ENCODE peak calls at places on chromosome 9, in eight cellular contexts. T, D, Q, V, M, K, W and G are unnamed samples.

GRCh38 chr9:70901741-70902140 is 219.7 kb downstream of the TRPM3 start:
- DNase-seq in M (peak), Q (no peak), W (no peak), V (no peak), T (no peak), K (no peak), D (no peak), G (no peak)

GRCh38 chr9:99259231-99259918 is 37.3 kb downstream of the SEC61B start:
- DNase-seq in K (no peak), V (peak), D (no peak), Q (peak), M (peak), T (no peak), W (no peak), G (no peak)

GRCh38 chr9:69582544-69583297 is 89.5 kb downstream of the APBA1 start:
- DNase-seq in Q (no peak), M (peak), T (no peak), V (no peak), K (no peak), D (no peak), W (no peak), G (no peak)

GRCh38 chr9:133589454-133590227 is 19.5 kb downstream of the FAM163B start:
- DNase-seq in T (no peak), V (peak), Q (peak), D (no peak), W (peak), M (no peak), K (no peak), G (no peak)

GRCh38 chr9:23120630-23121029 is 674.0 kb downstream of the DMRTA1 start:
- DNase-seq in D (no peak), W (no peak), K (no peak), M (no peak), V (no peak), T (no peak), Q (no peak), G (no peak)

GRCh38 chr9:21815643-21816042 is 13.2 kb downstream of the MTAP start:
- DNase-seq in D (no peak), W (no peak), K (no peak), M (no peak), V (no peak), Q (no peak), T (no peak), G (no peak)

GRCh38 chr9:13728917-13729811 is 449.7 kb upstream of the MPDZ start:
- DNase-seq in K (no peak), W (no peak), Q (no peak), V (no peak), T (no peak), D (no peak), M (peak), G (no peak)

GRCh38 chr9:99491408-99492259 is 269.6 kb downstream of the SEC61B start:
- DNase-seq in K (no peak), Q (no peak), T (no peak), M (no peak), V (no peak), W (no peak), D (peak), G (peak)

GRCh38 chr9:134405527-134405926 is 79.3 kb downstream of the RXRA start:
- DNase-seq in K (no peak), M (no peak), D (no peak), Q (no peak), V (no peak), W (no peak), T (no peak), G (peak)

GRCh38 chr9:97518909-97519307 is 17.4 kb downstream of the TMOD1 start:
- DNase-seq in Q (no peak), M (peak), W (no peak), V (no peak), D (no peak), T (peak), K (no peak), G (no peak)

GRCh38 chr9:93297659-93298497 is 113.9 kb downstream of the WNK2 start:
- DNase-seq in M (no peak), D (no peak), T (no peak), W (no peak), K (no peak), Q (peak), V (peak), G (no peak)

GRCh38 chr9:6780690-6781089 is 22.9 kb downstream of the KDM4C start:
- DNase-seq in T (no peak), V (no peak), Q (no peak), D (no peak), K (no peak), M (no peak), W (no peak), G (no peak)

GRCh38 chr9:97518166-97518908 is 16.9 kb downstream of the TMOD1 start:
- DNase-seq in D (no peak), W (no peak), M (peak), T (no peak), K (no peak), V (no peak), Q (no peak), G (no peak)

GRCh38 chr9:98971168-98971914 is 27.6 kb downstream of the COL15A1 start:
- DNase-seq in Q (peak), W (no peak), K (peak), V (no peak), D (no peak), T (no peak), M (no peak), G (peak)

GRCh38 chr9:99349870-99350269 is 127.8 kb downstream of the SEC61B start:
- DNase-seq in Q (no peak), T (no peak), M (no peak), W (no peak), D (no peak), K (no peak), V (no peak), G (no peak)

GRCh38 chr9:78552802-78553201 is 255.9 kb downstream of the PSAT1 start:
- DNase-seq in M (no peak), V (no peak), D (no peak), W (no peak), Q (no peak), T (no peak), K (no peak), G (no peak)

GRCh38 chr9:128731093-128731492 is 7.2 kb upstream of the ZDHHC12 start:
- DNase-seq in Q (no peak), T (no peak), V (no peak), K (no peak), D (no peak), W (no peak), M (no peak), G (no peak)

GRCh38 chr9:96413312-96414221 is 4.6 kb downstream of the ZNF367 start:
- DNase-seq in T (no peak), M (no peak), D (peak), K (no peak), V (no peak), Q (no peak), W (no peak), G (peak)

GRCh38 chr9:2809692-2810423 is 34.0 kb downstream of the PUM3 start:
- DNase-seq in T (peak), W (no peak), Q (no peak), K (peak), M (peak), D (no peak), V (no peak), G (no peak)

GRCh38 chr9:132037470-132037869 is 42.2 kb downstream of the MED27 start:
- DNase-seq in T (no peak), W (no peak), D (no peak), Q (no peak), V (no peak), K (no peak), M (no peak), G (no peak)

GRCh38 chr9:109017061-109017460 is 3.8 kb upstream of the CTNNAL1 start:
- DNase-seq in Q (no peak), M (no peak), K (no peak), D (no peak), T (no peak), V (no peak), W (no peak), G (no peak)

GRCh38 chr9:106451223-106451622 is 411.7 kb upstream of the ZNF462 start:
- DNase-seq in T (no peak), K (no peak), Q (no peak), D (no peak), V (no peak), W (no peak), M (no peak), G (no peak)

GRCh38 chr9:84170521-84171141 is 169.9 kb downstream of the SLC28A3 start:
- DNase-seq in M (peak), W (peak), V (no peak), D (no peak), K (peak), Q (peak), T (peak), G (no peak)

GRCh38 chr9:128175743-128176142 is 15.6 kb downstream of the CIZ1 start:
- DNase-seq in W (no peak), D (no peak), T (no peak), M (no peak), K (no peak), Q (no peak), V (no peak), G (no peak)

GRCh38 chr9:131204285-131204684 is 72.0 kb downstream of the FAM78A start:
- DNase-seq in K (no peak), V (no peak), D (no peak), Q (no peak), W (no peak), T (no peak), M (no peak), G (no peak)

GRCh38 chr9:649128-650074 is 192.1 kb upstream of the DMRT1 start:
- DNase-seq in K (no peak), T (no peak), M (no peak), D (no peak), W (no peak), V (no peak), Q (no peak), G (no peak)

GRCh38 chr9:87878930-87879603 is 3.6 kb upstream of the SPATA31E1 start:
- DNase-seq in V (no peak), D (no peak), M (peak), T (peak), W (no peak), K (no peak), Q (no peak), G (peak)

GRCh38 chr9:100427366-100428263 is 672 bp downstream of the MSANTD3 start:
- DNase-seq in K (peak), V (no peak), W (peak), D (no peak), T (peak), M (peak), Q (no peak), G (peak)

GRCh38 chr9:32992596-32993238 is 8.7 kb downstream of the APTX start:
- DNase-seq in W (no peak), K (no peak), V (no peak), Q (no peak), T (no peak), M (no peak), D (no peak), G (peak)

GRCh38 chr9:30628915-30629564 is 1755.4 kb upstream of the ACO1 start:
- DNase-seq in W (no peak), T (no peak), V (no peak), M (no peak), K (peak), Q (no peak), D (no peak), G (no peak)

GRCh38 chr9:4413856-4414255 is 76.4 kb upstream of the SLC1A1 start:
- DNase-seq in Q (no peak), V (no peak), K (no peak), T (no peak), M (no peak), D (no peak), W (no peak), G (no peak)

GRCh38 chr9:107932036-107932435 is 442.5 kb upstream of the KLF4 start:
- DNase-seq in M (no peak), Q (no peak), W (no peak), K (no peak), D (no peak), T (no peak), V (no peak), G (no peak)

GRCh38 chr9:117697046-117697445 is 7.2 kb upstream of the TLR4 start:
- DNase-seq in W (no peak), V (no peak), T (no peak), D (no peak), Q (no peak), K (no peak), M (no peak), G (peak)

GRCh38 chr9:129751841-129752801 is 721 bp downstream of the PTGES start:
- DNase-seq in T (no peak), K (no peak), W (no peak), V (no peak), D (no peak), M (no peak), Q (no peak), G (no peak)

GRCh38 chr9:113674436-113674835 is 201.7 kb upstream of the ZNF618 start:
- DNase-seq in M (peak), D (no peak), Q (no peak), K (no peak), T (no peak), W (no peak), V (no peak), G (no peak)

GRCh38 chr9:93112116-93112863 is 16.3 kb downstream of the CARD19 start:
- DNase-seq in W (no peak), M (no peak), Q (no peak), K (peak), D (no peak), T (no peak), V (no peak), G (no peak)

GRCh38 chr9:71758785-71759184 is 9.5 kb downstream of the CEMIP2 start:
- DNase-seq in M (peak), D (no peak), W (peak), K (peak), Q (peak), V (no peak), T (no peak), G (no peak)

GRCh38 chr9:130912932-130913598 is 16.5 kb upstream of the QRFP start:
- DNase-seq in K (no peak), Q (peak), M (peak), D (no peak), V (no peak), W (no peak), T (no peak), G (no peak)

DNA sequence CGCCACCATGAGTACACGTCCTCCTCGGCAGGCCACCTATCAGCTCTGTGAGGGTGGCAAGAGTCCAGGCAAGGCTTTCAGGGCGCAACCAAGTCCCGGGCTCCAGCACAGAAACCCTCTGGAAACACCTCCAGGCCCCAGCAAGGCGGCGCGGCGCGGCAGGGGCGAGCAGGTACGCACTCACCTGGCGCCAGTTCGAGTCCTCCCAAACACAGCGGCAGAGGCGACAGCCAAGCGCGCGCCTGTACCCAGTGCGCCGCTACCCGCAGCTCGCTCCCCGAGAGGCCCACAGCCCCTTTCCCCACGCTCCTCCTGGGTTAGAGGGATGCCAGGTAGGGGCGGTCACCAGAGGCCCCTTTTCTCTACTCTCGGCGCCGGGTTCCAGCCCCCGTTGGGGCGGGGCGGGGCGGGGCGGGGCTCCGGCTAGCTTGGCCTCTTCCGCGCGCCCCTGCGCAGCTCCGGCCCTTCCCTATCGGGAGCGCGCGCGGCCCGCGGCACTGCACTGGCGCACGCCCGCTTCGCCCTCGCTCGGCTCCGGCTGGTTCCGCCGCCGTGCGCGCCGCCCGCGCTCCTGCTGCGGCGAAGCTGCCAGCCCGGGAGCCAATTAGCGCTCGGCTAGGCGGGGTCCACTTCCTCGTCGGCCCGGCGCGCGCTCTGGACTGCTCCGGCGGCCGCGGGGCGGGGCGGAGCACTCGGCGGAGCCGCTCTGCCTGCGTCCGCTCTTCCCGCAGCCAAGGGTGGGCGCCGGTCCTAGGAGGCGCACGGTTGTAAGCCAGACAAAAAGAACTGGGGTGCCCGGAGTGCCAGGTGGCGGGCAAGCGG is at the start of the genes NMRK1 and OSTF1:
- DNase-seq in M (peak), D (peak), T (peak), Q (peak), K (peak), W (peak), V (peak), G (peak)
- TF ChIP-seq POLR2A in M (peak), D (peak), T (peak), Q (peak), K (peak), W (peak), V (peak), G (peak)

GRCh38 chr9:72952394-72952720 is 496 bp downstream of the ALDH1A1 start:
- DNase-seq in D (no peak), V (no peak), W (no peak), M (peak), Q (no peak), K (no peak), T (no peak), G (no peak)

GRCh38 chr9:72954431-72955420 is 1.9 kb upstream of the ALDH1A1 start:
- DNase-seq in Q (no peak), T (no peak), K (no peak), D (no peak), W (no peak), M (no peak), V (no peak), G (no peak)

GRCh38 chr9:72951520-72952393 is 1.1 kb downstream of the ALDH1A1 start:
- DNase-seq in K (no peak), Q (no peak), T (no peak), M (peak), W (no peak), D (no peak), V (no peak), G (no peak)

GRCh38 chr9:72951043-72951442 is 1.8 kb downstream of the ALDH1A1 start:
- DNase-seq in K (peak), T (no peak), V (no peak), Q (no peak), D (no peak), W (no peak), M (peak), G (no peak)

DNA sequence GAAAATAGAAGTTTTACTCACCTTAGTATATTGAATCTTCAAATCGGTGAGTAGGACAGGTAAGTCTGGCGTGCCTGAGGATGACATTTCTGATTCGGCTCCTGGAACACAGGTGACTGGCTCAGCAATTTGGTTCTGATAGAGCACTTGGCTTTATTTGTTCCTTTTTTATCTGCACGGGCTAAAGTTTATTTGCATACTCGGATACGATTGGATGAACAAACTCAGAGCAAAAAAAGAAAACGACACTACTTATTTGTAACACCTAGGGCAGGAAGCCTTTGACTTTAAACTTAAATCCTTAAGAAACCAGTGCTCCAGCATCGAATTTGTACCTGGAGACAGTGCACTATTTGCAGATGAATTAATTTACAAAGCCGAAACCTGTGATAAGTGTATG is at the start of gene ALDH1A1:
- DNase-seq in Q (no peak), D (no peak), W (no peak), K (peak), V (no peak), T (no peak), M (peak), G (peak)
- H3K4me3 ChIP-seq in Q (peak), D (no peak), W (no peak), K (peak), V (no peak), T (peak), M (peak), G (no peak)

GRCh38 chr9:90300901-90301688 is 341.5 kb downstream of the DIRAS2 start:
- DNase-seq in V (no peak), W (peak), Q (no peak), T (peak), M (peak), D (no peak), K (no peak), G (peak)
- TF ChIP-seq MAX in V (no peak), W (no peak), Q (no peak), T (peak), M (no peak), D (no peak), K (no peak), G (no peak)

DNA sequence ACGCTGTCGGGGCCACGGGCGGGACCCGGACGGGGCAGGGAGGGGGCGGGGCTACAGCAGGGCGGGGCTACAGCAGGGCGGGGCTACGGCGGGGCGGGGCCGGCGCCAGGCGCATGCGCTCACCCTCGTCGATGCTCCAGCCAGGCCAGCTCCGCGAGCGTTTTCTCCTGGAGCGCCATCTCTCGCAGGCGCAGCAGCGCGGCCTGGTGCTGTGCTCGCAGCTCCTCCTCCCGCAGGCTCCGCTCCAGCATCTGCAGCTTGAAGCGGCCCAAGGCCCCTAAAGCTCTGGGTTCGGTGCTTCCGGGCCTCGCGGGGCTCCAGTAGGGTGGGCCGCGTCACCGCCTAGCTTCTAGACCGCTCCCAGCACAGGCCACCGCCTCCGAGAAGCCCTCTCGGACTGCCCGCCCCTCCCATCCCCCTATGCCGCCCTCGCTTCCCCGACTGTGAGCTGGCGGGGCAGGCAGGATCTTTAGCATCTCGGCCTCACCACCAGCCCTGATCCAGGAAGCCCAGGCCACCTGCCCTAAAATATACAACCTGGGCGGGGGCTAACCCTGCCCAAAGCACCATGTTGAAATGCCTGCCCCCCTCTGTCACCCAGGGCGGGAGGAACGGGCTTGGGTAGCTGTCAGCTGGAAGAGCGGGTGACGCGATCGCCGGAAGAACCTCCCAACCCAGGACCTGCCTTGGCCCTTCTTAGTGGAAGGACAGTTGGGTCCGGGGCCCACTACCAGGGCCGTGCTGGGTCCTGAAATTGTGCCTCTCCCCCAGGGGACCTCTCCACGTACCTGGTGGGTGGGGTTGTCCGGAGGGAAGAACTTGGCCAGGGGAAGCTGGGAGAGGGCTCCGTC is 21.9 kb upstream of the QSOX2 start:
- DNase-seq in T (peak), K (peak), M (peak), Q (peak), W (peak), D (no peak), V (peak), G (peak)
- TF ChIP-seq POLR2A in T (peak), K (no peak), M (peak), Q (no peak), W (peak), D (peak), V (peak), G (no peak)

GRCh38 chr9:74742176-74742575 is 145.5 kb downstream of the TRPM6 start:
- DNase-seq in W (no peak), M (no peak), K (no peak), Q (no peak), V (no peak), T (no peak), D (no peak), G (no peak)
- H3K4me3 ChIP-seq in W (no peak), M (no peak), K (no peak), Q (no peak), V (no peak), T (no peak), D (no peak), G (no peak)

DNA sequence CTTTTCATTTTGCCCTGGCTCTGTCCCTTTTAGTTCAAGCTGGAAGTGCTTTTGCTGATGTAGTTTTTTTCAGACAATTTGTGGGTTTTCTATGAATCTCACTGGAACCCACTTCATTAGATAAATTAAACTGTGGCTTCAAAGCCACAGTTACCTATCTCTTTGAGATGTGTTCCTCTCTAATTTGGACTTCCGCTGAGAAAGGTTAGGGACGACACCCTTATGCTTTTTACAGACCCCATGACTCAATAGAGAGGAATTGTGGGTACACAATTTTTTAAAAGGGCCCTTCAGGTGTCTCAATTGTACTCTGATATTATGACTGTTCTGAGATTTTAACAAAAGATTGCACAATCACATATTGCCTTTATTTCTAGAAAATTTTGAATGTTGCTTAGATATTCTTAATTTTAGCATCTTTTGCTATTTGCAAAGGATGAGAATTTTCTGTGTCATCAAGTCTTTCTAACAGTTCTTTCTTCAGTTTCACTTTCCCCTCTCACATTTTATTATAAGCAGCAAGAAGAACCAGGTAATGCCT is 110.6 kb downstream of the GADD45G start:
- DNase-seq in W (no peak), V (no peak), M (no peak), Q (no peak), T (no peak), K (no peak), D (no peak), G (no peak)
- TF ChIP-seq MAX in W (no peak), V (no peak), M (no peak), Q (no peak), T (no peak), K (no peak), D (no peak), G (no peak)